ENCODE peak calls at places on chromosomes 11 and 22, in five cellular contexts. F is PC-9, E is right lobe of liver, M is hepatocyte, W is heart left ventricle. V is an unnamed sample.

GRCh38 chr11:16154715-16155396 is 201.5 kb downstream of the SOX6 start:
- DNase-seq in E (no peak), W (no peak), F (peak; percentile 45), M (peak; percentile 45), V (no peak)

GRCh38 chr22:27433585-27434190 is 367.9 kb downstream of the MN1 start:
- DNase-seq in F (peak; percentile 27), W (no peak), E (no peak), M (no peak), V (no peak)

GRCh38 chr11:69698362-69698761 is 5.5 kb downstream of the FGF19 start:
- DNase-seq in W (no peak), F (no peak), M (no peak), E (no peak), V (no peak)

GRCh38 chr11:5293028-5293427 is 8.7 kb downstream of the OR51B4 start:
- DNase-seq in E (no peak), F (no peak), M (no peak), W (no peak), V (no peak)

GRCh38 chr11:117059611-117060010 is 38.6 kb downstream of the SIK3 start:
- DNase-seq in M (no peak), W (no peak), E (no peak), F (no peak), V (no peak)

GRCh38 chr11:125626381-125626950 is 1.5 kb downstream of the CHEK1 start:
- DNase-seq in F (no peak), E (no peak), M (no peak), W (no peak), V (peak; percentile 13)

GRCh38 chr11:19216021-19216420 is 14.2 kb upstream of the CSRP3 start:
- DNase-seq in E (no peak), W (no peak), M (no peak), F (no peak), V (no peak)

GRCh38 chr11:108496643-108497256 is 1.4 kb downstream of the POGLUT3 start:
- DNase-seq in E (no peak), W (no peak), M (peak; percentile 17), F (peak; percentile 2), V (no peak)

GRCh38 chr11:73257342-73258103 is 14.6 kb upstream of the P2RY6 start:
- DNase-seq in W (no peak), E (no peak), F (peak; percentile 88), M (no peak), V (peak; percentile 29)

GRCh38 chr11:22343411-22344032 is 5.3 kb downstream of the SLC17A6 start:
- DNase-seq in M (no peak), W (no peak), F (no peak), E (peak; percentile 46), V (peak; percentile 52)

GRCh38 chr22:42976131-42976530 is 38.8 kb downstream of the PACSIN2 start:
- DNase-seq in E (no peak), W (no peak), M (no peak), F (no peak), V (no peak)

GRCh38 chr11:32385998-32386397 is 49.3 kb downstream of the WT1 start:
- DNase-seq in M (peak; percentile 76), W (no peak), E (no peak), F (peak; percentile 19), V (peak; percentile 68)

GRCh38 chr11:1752907-1753425 is 2.6 kb upstream of the IFITM10 start:
- DNase-seq in F (no peak), W (no peak), E (peak; percentile 52), M (no peak), V (peak; percentile 41)

GRCh38 chr11:48006301-48006992 is 26.1 kb downstream of the PTPRJ start:
- DNase-seq in W (no peak), F (peak; percentile 25), M (no peak), E (no peak), V (no peak)

GRCh38 chr22:49930596-49931412 is 12.4 kb downstream of the CRELD2 start:
- DNase-seq in E (peak; percentile 74), F (peak; percentile 87), M (peak; percentile 81), W (peak; percentile 75), V (peak; percentile 73)

GRCh38 chr11:112285918-112286317 is 25.3 kb upstream of the PLET1 start:
- DNase-seq in M (peak; percentile 40), W (no peak), E (no peak), F (no peak), V (peak; percentile 59)

GRCh38 chr11:82750643-82751139 is 17.0 kb upstream of the FAM181B start:
- DNase-seq in M (no peak), F (no peak), E (no peak), W (no peak), V (no peak)

GRCh38 chr11:70769106-70769505 is 370.8 kb downstream of the CTTN start:
- DNase-seq in M (no peak), F (no peak), E (no peak), W (no peak), V (no peak)

GRCh38 chr22:29454186-29454745 is 15.9 kb downstream of the RFPL1 start:
- DNase-seq in M (no peak), F (no peak), W (no peak), E (no peak), V (peak; percentile 15)

GRCh38 chr11:5940748-5941147 is 1.3 kb upstream of the OR56A3 start:
- DNase-seq in E (no peak), W (no peak), F (no peak), M (no peak), V (no peak)

GRCh38 chr22:49553076-49553475 is 274.6 kb downstream of the BRD1 start:
- DNase-seq in F (no peak), M (no peak), W (no peak), E (peak; percentile 37), V (no peak)

GRCh38 chr11:129312741-129313587 is 62.7 kb upstream of the BARX2 start:
- DNase-seq in W (no peak), F (no peak), E (no peak), M (no peak), V (no peak)

GRCh38 chr22:30866216-30866615 is 102.4 kb downstream of the MORC2 start:
- DNase-seq in F (no peak), E (peak; percentile 9), W (no peak), M (no peak), V (no peak)

GRCh38 chr11:128232588-128232987 is 354.8 kb downstream of the ETS1 start:
- DNase-seq in F (no peak), M (no peak), W (no peak), E (no peak), V (no peak)

GRCh38 chr22:36027579-36027959 is 1.1 kb downstream of the RBFOX2 start:
- DNase-seq in M (peak; percentile 31), E (no peak), F (no peak), W (no peak), V (peak; percentile 38)

GRCh38 chr11:102046841-102047240 is 396 bp upstream of the CFAP300 start:
- DNase-seq in F (no peak), M (no peak), W (no peak), E (no peak), V (no peak)

GRCh38 chr22:23233746-23234408 is 53.6 kb downstream of the BCR start:
- DNase-seq in W (peak; percentile 76), M (peak; percentile 52), F (no peak), E (no peak), V (no peak)

GRCh38 chr11:107017104-107017432 is 1.2 kb downstream of the GUCY1A2 start:
- DNase-seq in F (no peak), W (peak; percentile 30), E (no peak), M (no peak), V (no peak)

GRCh38 chr11:107018902-107019493 is 722 bp upstream of the GUCY1A2 start:
- DNase-seq in F (peak; percentile 22), M (peak; percentile 92), E (peak; percentile 66), W (peak; percentile 71), V (peak; percentile 75)

GRCh38 chr11:107017433-107018227 is 646 bp downstream of the GUCY1A2 start:
- DNase-seq in W (peak; percentile 64), F (no peak), M (peak; percentile 84), E (peak; percentile 49), V (peak; percentile 82)

GRCh38 chr11:107014871-107015270 is 3.4 kb downstream of the GUCY1A2 start:
- DNase-seq in E (no peak), W (no peak), M (no peak), F (no peak), V (no peak)

GRCh38 chr11:107018274-107018901 is at the start of gene GUCY1A2:
- DNase-seq in F (no peak), W (peak; percentile 38), E (peak; percentile 53), M (peak; percentile 57), V (peak; percentile 70)
- H3K4me3 ChIP-seq in F (peak within 1 kb of the TSS; percentile 43), W (peak within 1 kb of the TSS; percentile 61), E (peak within 1 kb of the TSS; percentile 29), M (peak within 1 kb of the TSS; percentile 57), V (peak within 1 kb of the TSS; percentile 47)

GRCh38 chr11:119999220-119999619 is 138.7 kb downstream of the TRIM29 start:
- DNase-seq in E (no peak), F (no peak), W (no peak), M (no peak), V (no peak)
- H3K27me3 ChIP-seq in E (no peaks in the 10 kb centered on the region), F (peaks cover 78% of the 10 kb centered on the region), W (peaks cover 20% of the 10 kb centered on the region), M (peaks cover 11% of the 10 kb centered on the region), V (no peaks in the 10 kb centered on the region)

DNA sequence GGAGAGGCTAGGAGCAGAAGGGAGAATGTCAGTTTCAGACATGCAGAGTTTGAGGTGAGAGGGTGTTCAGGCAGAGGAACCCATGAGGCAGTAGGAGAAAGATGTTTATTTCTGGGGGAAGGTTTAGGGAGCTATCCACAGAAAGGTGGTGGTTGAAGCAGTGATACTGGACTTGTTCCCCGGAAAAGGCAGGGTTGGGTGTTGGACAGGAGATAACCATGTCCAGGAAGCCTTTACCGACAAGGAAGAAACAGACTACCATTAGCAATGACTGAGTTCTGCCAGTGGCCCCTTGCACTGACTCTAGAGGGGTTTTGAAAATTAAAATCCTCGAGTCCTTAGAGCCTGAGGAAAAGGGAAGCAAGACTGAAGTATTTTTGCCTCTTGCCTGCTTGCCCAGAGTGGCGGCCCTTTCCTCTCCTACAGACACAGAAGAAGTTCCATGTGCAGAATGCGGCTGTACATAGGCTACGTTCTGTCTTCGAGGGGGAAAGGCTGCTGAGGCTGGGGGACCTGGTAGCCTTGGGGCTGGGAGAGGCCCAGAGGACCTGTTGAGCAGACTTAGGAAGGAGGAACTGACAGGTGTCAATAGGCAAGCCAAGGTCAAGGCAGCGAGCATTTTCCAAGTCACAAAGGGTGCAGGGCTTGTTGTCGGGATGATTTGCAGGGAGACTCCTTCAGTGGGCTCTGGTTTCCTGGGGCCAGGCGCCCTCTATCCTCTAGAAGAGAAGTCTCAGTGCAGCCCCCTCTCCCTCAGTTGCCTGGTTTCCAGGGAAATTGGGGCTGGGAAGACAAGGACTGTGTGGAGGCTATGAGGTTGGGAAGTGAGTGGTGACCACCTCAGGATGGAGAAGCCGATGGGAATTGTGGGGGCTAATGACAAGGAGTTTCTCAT is 146.7 kb downstream of the LDLRAD3 start:
- DNase-seq in F (no peak), W (no peak), E (no peak), M (no peak), V (peak; percentile 36)
- H3K4me3 ChIP-seq in F (no peak overlapping the region), W (no peak overlapping the region), E (no peak overlapping the region), M (no peak overlapping the region), V (no peak overlapping the region)

DNA sequence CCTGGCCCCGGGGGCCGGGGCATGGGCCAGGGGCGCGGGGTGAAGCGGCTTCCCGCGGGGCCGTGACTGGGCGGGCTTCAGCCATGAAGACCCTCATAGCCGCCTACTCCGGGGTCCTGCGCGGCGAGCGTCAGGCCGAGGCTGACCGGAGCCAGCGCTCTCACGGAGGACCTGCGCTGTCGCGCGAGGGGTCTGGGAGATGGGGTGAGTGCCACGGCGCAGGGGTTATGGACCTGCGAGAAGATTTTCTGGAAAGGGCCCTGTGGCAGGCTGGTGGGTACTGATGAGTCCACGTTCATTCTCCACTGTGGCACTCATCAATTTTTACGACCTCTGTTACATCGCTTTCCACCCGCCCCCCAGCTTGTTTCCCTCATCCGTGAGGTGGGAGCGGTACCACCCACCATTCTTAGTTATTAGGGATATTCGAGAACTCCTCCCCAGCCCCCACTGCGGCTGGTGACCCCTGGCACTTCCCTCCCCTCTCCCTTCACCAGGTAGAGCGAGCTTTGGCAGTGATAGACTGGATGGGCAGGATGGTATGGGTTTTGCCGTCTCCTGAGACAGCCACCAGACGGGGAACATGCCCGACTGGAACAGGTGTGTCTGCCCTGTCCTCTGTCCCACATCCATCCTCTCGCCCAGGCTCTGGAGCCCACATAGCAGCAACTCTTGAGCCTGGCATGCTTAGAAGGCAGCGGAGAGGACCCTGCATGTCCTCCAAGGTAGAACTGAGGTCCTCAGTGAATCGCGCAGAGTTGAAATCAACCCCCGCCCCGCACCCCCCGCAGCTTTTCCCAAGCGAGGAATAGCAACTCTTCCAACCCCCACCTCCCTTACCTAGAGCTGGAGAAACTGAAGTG is 562 bp downstream of the DGAT2 start:
- DNase-seq in F (no peak), M (no peak), W (no peak), E (peak; percentile 56), V (peak; percentile 72)
- H3K27me3 ChIP-seq in F (no peaks in the 10 kb centered on the region), M (no peaks in the 10 kb centered on the region), W (no peaks in the 10 kb centered on the region), E (no peaks in the 10 kb centered on the region), V (peaks cover 43% of the 10 kb centered on the region)